ENCODE peak calls at places on chromosome 1, in ten cellular contexts. G is fibroblast of the aortic adventitia; E is ovary; T is colonic mucosa; H is A549; N is BJ; X is cardiac muscle cell; Q is CD8-positive, alpha-beta memory T cell; Y is AG10803; V is breast epithelium. F is an unnamed sample.
A peak's percentile ranks its signal among the peaks of the same experiment; 100 is the strongest.

GRCh38 chr1:144101397-144102050 is 129.7 kb upstream of the FAM72C start:
- DNase-seq in G (no peak), E (peak; percentile 22), T (peak; percentile 20), H (no peak), N (no peak), X (no peak), Q (no peak), Y (peak; percentile 5), V (peak; percentile 60), F (no peak)

GRCh38 chr1:85581138-85581801 is 709 bp downstream of the CCN1 start:
- DNase-seq in G (peak; percentile 89), E (peak; percentile 71), T (peak; percentile 85), H (peak; percentile 35), N (no peak), X (peak; percentile 89), Q (no peak), Y (peak; percentile 67), V (peak; percentile 86), F (peak; percentile 72)

GRCh38 chr1:19606817-19607706 is 37.0 kb upstream of the NBL1 start:
- DNase-seq in G (no peak), E (no peak), T (no peak), H (no peak), N (no peak), X (no peak), Q (peak; percentile 55), Y (peak; percentile 52), V (no peak), F (peak; percentile 34)

GRCh38 chr1:151568626-151569088 is 28.5 kb downstream of the TUFT1 start:
- DNase-seq in G (no peak), E (no peak), T (peak; percentile 38), H (no peak), N (no peak), X (no peak), Q (no peak), Y (no peak), V (no peak), F (no peak)

GRCh38 chr1:39684313-39684664 is 6.9 kb downstream of the HPCAL4 start:
- DNase-seq in G (no peak), E (no peak), T (no peak), H (no peak), N (no peak), X (no peak), Q (no peak), Y (no peak), V (no peak), F (no peak)

GRCh38 chr1:112923234-112923955 is 32.6 kb downstream of the SLC16A1 start:
- DNase-seq in G (no peak), E (no peak), T (no peak), H (no peak), N (no peak), X (no peak), Q (no peak), Y (no peak), V (no peak), F (no peak)

GRCh38 chr1:43867946-43868740 is 65.5 kb upstream of the ARTN start:
- DNase-seq in G (peak; percentile 85), E (no peak), T (no peak), H (no peak), N (no peak), X (peak; percentile 82), Q (no peak), Y (peak; percentile 62), V (no peak), F (peak; percentile 68)

GRCh38 chr1:203607169-203607873 is 19.3 kb upstream of the ATP2B4 start:
- DNase-seq in G (peak; percentile 91), E (peak; percentile 74), T (no peak), H (no peak), N (peak; percentile 76), X (peak; percentile 92), Q (peak; percentile 70), Y (peak; percentile 85), V (no peak), F (peak; percentile 91)

GRCh38 chr1:147613506-147613905 is 56.8 kb downstream of the ACP6 start:
- DNase-seq in G (peak; percentile 49), E (no peak), T (no peak), H (no peak), N (no peak), X (peak; percentile 37), Q (no peak), Y (peak; percentile 86), V (no peak), F (no peak)

GRCh38 chr1:110607663-110608230 is 1.6 kb upstream of the KCNA2 start:
- DNase-seq in G (no peak), E (no peak), T (no peak), H (no peak), N (no peak), X (no peak), Q (no peak), Y (no peak), V (no peak), F (peak; percentile 80)

GRCh38 chr1:110606784-110607662 is 865 bp upstream of the KCNA2 start:
- DNase-seq in G (no peak), E (no peak), T (no peak), H (no peak), N (no peak), X (peak; percentile 10), Q (peak; percentile 16), Y (no peak), V (no peak), F (peak; percentile 76)

GRCh38 chr1:110604586-110605148 is 1.5 kb downstream of the KCNA2 start:
- DNase-seq in G (no peak), E (no peak), T (no peak), H (no peak), N (no peak), X (no peak), Q (no peak), Y (no peak), V (no peak), F (peak; percentile 68)

GRCh38 chr1:110605901-110606783 is at the start of gene KCNA2:
- DNase-seq in G (no peak), E (peak; percentile 22), T (no peak), H (no peak), N (no peak), X (peak; percentile 46), Q (no peak), Y (no peak), V (no peak), F (peak; percentile 90)

GRCh38 chr1:110605446-110605845 is 712 bp downstream of the KCNA2 start:
- DNase-seq in G (no peak), E (no peak), T (no peak), H (no peak), N (no peak), X (no peak), Q (no peak), Y (no peak), V (no peak), F (no peak)
- H3K4me3 ChIP-seq in G (no peak overlapping the region), E (no peak overlapping the region), T (no peak overlapping the region), H (no peak overlapping the region), N (no peak overlapping the region), X (peak overlapping the region; percentile 40), Q (no peak overlapping the region), Y (no peak overlapping the region), V (peak overlapping the region; percentile 77), F (no peak overlapping the region)

DNA sequence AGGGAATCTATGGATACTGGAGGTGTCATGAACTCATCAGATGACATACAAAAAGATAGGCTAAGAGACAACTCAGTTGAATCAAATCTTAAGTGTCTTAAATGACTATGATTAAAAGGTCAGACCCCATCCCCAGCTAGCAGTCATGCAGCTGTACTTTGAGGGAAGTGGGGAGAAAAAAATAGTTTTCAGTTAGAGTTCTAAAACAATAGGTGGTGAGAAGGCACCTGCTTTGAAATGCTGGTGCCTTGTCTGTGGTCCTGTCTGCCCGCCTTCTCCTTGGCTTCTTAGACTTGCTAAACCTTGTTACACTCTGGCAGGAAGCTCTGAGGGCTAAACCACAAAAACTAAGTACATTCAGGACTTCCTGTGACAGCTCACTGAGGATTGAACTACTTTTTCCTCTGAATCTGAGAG is 15.3 kb downstream of the CD2 start:
- DNase-seq in G (no peak), E (no peak), T (no peak), H (no peak), N (no peak), X (peak; percentile 46), Q (peak; percentile 88), Y (peak; percentile 42), V (no peak), F (no peak)
- H3K4me3 ChIP-seq in G (no peak overlapping the region), E (no peak overlapping the region), T (no peak overlapping the region), H (no peak overlapping the region), N (no peak overlapping the region), X (no peak overlapping the region), Q (peak overlapping the region; percentile 41), Y (no peak overlapping the region), V (no peak overlapping the region), F (no peak overlapping the region)

DNA sequence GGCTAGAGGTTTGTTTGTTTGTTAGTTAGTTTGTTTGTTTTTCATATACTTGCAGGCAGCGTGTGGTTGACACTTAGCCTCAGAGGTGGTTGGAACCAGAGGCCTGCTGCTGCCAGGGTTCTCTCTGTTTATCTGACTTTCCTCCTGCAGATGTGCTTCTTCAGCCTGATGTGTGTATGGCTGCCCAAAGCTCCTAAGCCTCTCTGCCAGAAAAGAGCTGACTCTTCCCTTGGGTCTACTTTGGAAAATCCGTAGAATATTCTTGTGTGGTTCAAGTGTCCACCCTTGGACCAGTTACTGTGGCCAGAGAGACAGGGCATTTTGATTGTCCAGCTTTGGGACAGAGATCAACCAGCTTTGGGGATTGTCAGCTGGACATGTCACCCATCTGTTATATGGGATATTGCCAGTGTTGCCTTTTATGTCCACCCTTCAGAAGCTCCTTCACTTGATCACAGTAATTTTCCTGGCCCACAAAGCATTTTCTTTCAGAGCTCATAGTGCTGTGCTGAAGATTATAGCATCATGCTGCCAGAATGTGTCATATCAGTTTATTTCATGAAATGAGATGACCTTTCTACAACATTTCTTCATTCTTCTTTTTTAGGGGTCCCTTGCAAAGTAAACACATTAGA is 126.2 kb upstream of the L1TD1 start:
- DNase-seq in G (no peak), E (no peak), T (no peak), H (no peak), N (no peak), X (no peak), Q (no peak), Y (no peak), V (no peak), F (no peak)
- H3K4me3 ChIP-seq in G (no peak overlapping the region), E (no peak overlapping the region), T (no peak overlapping the region), H (no peak overlapping the region), N (no peak overlapping the region), X (no peak overlapping the region), Q (no peak overlapping the region), Y (no peak overlapping the region), V (no peak overlapping the region), F (no peak overlapping the region)

GRCh38 chr1:234969630-234970370 is 158.8 kb downstream of the TOMM20 start:
- DNase-seq in G (peak; percentile 59), E (peak; percentile 71), T (peak; percentile 68), H (no peak), N (peak; percentile 34), X (peak; percentile 82), Q (no peak), Y (peak; percentile 84), V (peak; percentile 61), F (peak; percentile 82)

GRCh38 chr1:234972411-234973191 is 156.0 kb downstream of the TOMM20 start:
- DNase-seq in G (no peak), E (peak; percentile 17), T (peak; percentile 28), H (no peak), N (no peak), X (no peak), Q (no peak), Y (peak; percentile 48), V (no peak), F (no peak)

GRCh38 chr1:234970371-234970730 is 158.3 kb downstream of the TOMM20 start:
- DNase-seq in G (peak; percentile 97), E (peak; percentile 24), T (no peak), H (no peak), N (no peak), X (peak; percentile 96), Q (no peak), Y (no peak), V (no peak), F (peak; percentile 58)

GRCh38 chr1:234971586-234972297 is 156.9 kb downstream of the TOMM20 start:
- DNase-seq in G (no peak), E (no peak), T (peak; percentile 17), H (no peak), N (no peak), X (no peak), Q (no peak), Y (no peak), V (no peak), F (no peak)

GRCh38 chr1:234970731-234971476 is 157.7 kb downstream of the TOMM20 start:
- DNase-seq in G (peak; percentile 97), E (peak; percentile 85), T (peak; percentile 70), H (no peak), N (peak; percentile 76), X (peak; percentile 98), Q (no peak), Y (peak; percentile 99), V (peak; percentile 64), F (peak; percentile 86)
- H3K4me3 ChIP-seq in G (peak overlapping the region; percentile 13), E (no peak overlapping the region), T (no peak overlapping the region), H (no peak overlapping the region), N (no peak overlapping the region), X (no peak overlapping the region), Q (no peak overlapping the region), Y (peak overlapping the region; percentile 52), V (peak overlapping the region; percentile 63), F (peak overlapping the region; percentile 58)

F was measured in osteoblast.